ENCODE peak calls at places on chromosome 10, in four cellular contexts. One of them, this sample, is unnamed.

GRCh38 chr10:119253433-119254174 is 46.2 kb downstream of the GRK5 start:
- DNase-seq in IMR-90: peak; percentile 96
- DNase-seq in neural progenitor cell: peak; percentile 40
- DNase-seq in left ventricle myocardium inferior: peak; percentile 75
- DNase-seq in this sample: no peak

GRCh38 chr10:47376522-47377220 is 7.4 kb downstream of the ZNF488 start:
- DNase-seq in IMR-90: no peak
- DNase-seq in neural progenitor cell: no peak
- DNase-seq in left ventricle myocardium inferior: no peak
- DNase-seq in this sample: no peak

GRCh38 chr10:1174022-1174421 is 117.8 kb downstream of the WDR37 start:
- DNase-seq in IMR-90: no peak
- DNase-seq in neural progenitor cell: no peak
- DNase-seq in left ventricle myocardium inferior: no peak
- DNase-seq in this sample: no peak

GRCh38 chr10:108850138-108850854 is 1073.0 kb downstream of the XPNPEP1 start:
- DNase-seq in IMR-90: no peak
- DNase-seq in neural progenitor cell: no peak
- DNase-seq in left ventricle myocardium inferior: no peak
- DNase-seq in this sample: no peak

GRCh38 chr10:119341236-119342016 is 134.1 kb downstream of the GRK5 start:
- DNase-seq in IMR-90: peak; percentile 83
- DNase-seq in neural progenitor cell: no peak
- DNase-seq in left ventricle myocardium inferior: peak; percentile 47
- DNase-seq in this sample: peak; percentile 14

GRCh38 chr10:47054936-47055335 is 143.7 kb downstream of the PTPN20 start:
- DNase-seq in IMR-90: no peak
- DNase-seq in neural progenitor cell: no peak
- DNase-seq in left ventricle myocardium inferior: no peak
- DNase-seq in this sample: no peak

GRCh38 chr10:24428410-24428782 is 219.5 kb downstream of the KIAA1217 start:
- DNase-seq in IMR-90: peak; percentile 70
- DNase-seq in neural progenitor cell: no peak
- DNase-seq in left ventricle myocardium inferior: no peak
- DNase-seq in this sample: peak; percentile 53

GRCh38 chr10:133187091-133187905 is 27.3 kb downstream of the KNDC1 start:
- DNase-seq in IMR-90: no peak
- DNase-seq in neural progenitor cell: no peak
- DNase-seq in left ventricle myocardium inferior: no peak
- DNase-seq in this sample: no peak

GRCh38 chr10:110512461-110513187 is 14.9 kb downstream of the DUSP5 start:
- DNase-seq in IMR-90: peak; percentile 94
- DNase-seq in neural progenitor cell: no peak
- DNase-seq in left ventricle myocardium inferior: no peak
- DNase-seq in this sample: no peak

GRCh38 chr10:90779573-90779972 is 78.3 kb downstream of the HTR7 start:
- DNase-seq in IMR-90: peak; percentile 6
- DNase-seq in neural progenitor cell: peak; percentile 10
- DNase-seq in left ventricle myocardium inferior: no peak
- DNase-seq in this sample: no peak

GRCh38 chr10:106044511-106044910 is 1120.0 kb downstream of the SORCS1 start:
- DNase-seq in IMR-90: no peak
- DNase-seq in neural progenitor cell: no peak
- DNase-seq in left ventricle myocardium inferior: no peak
- DNase-seq in this sample: no peak

GRCh38 chr10:129514568-129515451 is 47.8 kb downstream of the MGMT start:
- DNase-seq in IMR-90: no peak
- DNase-seq in neural progenitor cell: no peak
- DNase-seq in left ventricle myocardium inferior: no peak
- DNase-seq in this sample: no peak

GRCh38 chr10:33800545-33800944 is 466.1 kb upstream of the NRP1 start:
- DNase-seq in IMR-90: peak; percentile 11
- DNase-seq in neural progenitor cell: no peak
- DNase-seq in left ventricle myocardium inferior: peak; percentile 40
- DNase-seq in this sample: no peak

GRCh38 chr10:74163313-74164068 is 12.5 kb downstream of the ADK start:
- DNase-seq in IMR-90: no peak
- DNase-seq in neural progenitor cell: no peak
- DNase-seq in left ventricle myocardium inferior: no peak
- DNase-seq in this sample: no peak

DNA sequence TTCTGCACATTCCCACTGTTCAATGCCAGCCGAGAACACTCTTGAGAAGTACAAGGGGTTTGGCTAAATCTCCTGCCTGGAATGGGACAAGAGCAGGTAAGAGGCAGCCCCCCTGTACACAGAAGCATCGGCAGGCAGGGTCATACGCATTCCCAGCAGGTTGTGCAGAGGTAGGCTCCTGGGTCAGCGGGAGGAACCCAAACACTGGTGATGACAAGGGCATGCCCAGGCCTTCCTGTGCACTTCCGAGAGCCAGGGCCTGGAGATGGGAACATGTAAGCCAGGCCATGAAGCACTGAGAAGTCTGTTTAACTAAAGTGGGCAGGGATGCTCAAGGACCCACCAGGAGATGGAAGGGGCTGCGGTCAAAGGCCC is 130.3 kb upstream of the CHST15 start:
- DNase-seq in IMR-90: no peak
- DNase-seq in neural progenitor cell: no peak
- DNase-seq in left ventricle myocardium inferior: no peak
- DNase-seq in this sample: no peak
- H3K27ac ChIP-seq in IMR-90: no peak overlapping the region
- H3K27ac ChIP-seq in neural progenitor cell: no peak overlapping the region
- H3K27ac ChIP-seq in left ventricle myocardium inferior: no peak overlapping the region
- H3K27ac ChIP-seq in this sample: no peak overlapping the region

GRCh38 chr10:113978802-113979201 is 64.9 kb upstream of the ADRB1 start:
- DNase-seq in IMR-90: no peak
- DNase-seq in neural progenitor cell: no peak
- DNase-seq in left ventricle myocardium inferior: peak; percentile 37
- DNase-seq in this sample: no peak
- H3K27ac ChIP-seq in IMR-90: no peak overlapping the region
- H3K27ac ChIP-seq in neural progenitor cell: no peak overlapping the region
- H3K27ac ChIP-seq in left ventricle myocardium inferior: peak overlapping the region; percentile 66
- H3K27ac ChIP-seq in this sample: no peak overlapping the region

DNA sequence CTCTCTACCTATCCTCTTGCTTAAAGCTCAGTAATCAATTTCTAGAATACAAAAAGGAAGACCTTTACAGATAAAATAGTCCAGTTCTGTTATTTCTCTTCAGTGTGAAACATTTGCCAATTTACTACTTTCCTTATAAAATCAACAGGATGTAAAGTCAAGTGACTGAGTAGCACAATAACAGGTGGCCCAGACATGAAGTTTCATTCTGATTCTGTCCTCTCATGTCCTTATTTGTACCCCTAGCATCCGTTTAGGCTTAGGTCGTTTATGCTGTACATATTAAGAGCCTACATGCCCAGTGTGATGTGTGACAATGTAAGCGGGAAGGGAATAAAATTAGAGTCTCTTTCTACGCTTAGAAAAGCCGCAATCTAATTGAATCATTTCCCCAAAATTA is 29.2 kb downstream of the EPC1 start:
- DNase-seq in IMR-90: no peak
- DNase-seq in neural progenitor cell: no peak
- DNase-seq in left ventricle myocardium inferior: no peak
- DNase-seq in this sample: no peak
- H3K27ac ChIP-seq in IMR-90: no peak overlapping the region
- H3K27ac ChIP-seq in neural progenitor cell: no peak overlapping the region
- H3K27ac ChIP-seq in left ventricle myocardium inferior: no peak overlapping the region
- H3K27ac ChIP-seq in this sample: no peak overlapping the region

GRCh38 chr10:97399843-97400545 is 1.1 kb downstream of the RRP12 start:
- DNase-seq in IMR-90: peak; percentile 85
- DNase-seq in neural progenitor cell: peak; percentile 32
- DNase-seq in left ventricle myocardium inferior: no peak
- DNase-seq in this sample: no peak
- H3K27ac ChIP-seq in IMR-90: peak overlapping the region; percentile 0
- H3K27ac ChIP-seq in neural progenitor cell: no peak overlapping the region
- H3K27ac ChIP-seq in left ventricle myocardium inferior: peak overlapping the region; percentile 71
- H3K27ac ChIP-seq in this sample: peak overlapping the region; percentile 73

DNA sequence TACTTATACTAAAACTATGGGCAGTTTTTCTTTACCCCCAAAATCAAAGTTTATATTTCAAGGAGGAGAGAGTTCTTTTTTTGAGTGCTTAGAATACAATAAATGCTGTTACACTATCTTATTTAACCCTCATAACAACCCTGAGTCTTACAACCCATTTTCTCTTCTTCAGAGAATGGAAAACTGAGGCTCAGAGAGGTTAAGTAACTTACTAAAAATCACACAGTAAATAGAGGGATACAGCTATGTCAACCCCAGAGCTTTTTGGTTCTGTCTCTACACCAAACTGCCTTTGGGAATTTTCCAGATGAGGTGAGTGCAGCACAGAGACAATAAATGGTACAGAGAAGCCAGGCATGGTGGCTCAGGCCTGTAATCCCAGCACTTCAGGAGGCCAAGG is 25.6 kb upstream of the PIK3AP1 start:
- DNase-seq in IMR-90: no peak
- DNase-seq in neural progenitor cell: no peak
- DNase-seq in left ventricle myocardium inferior: no peak
- DNase-seq in this sample: no peak
- H3K27ac ChIP-seq in IMR-90: no peak overlapping the region
- H3K27ac ChIP-seq in neural progenitor cell: no peak overlapping the region
- H3K27ac ChIP-seq in left ventricle myocardium inferior: no peak overlapping the region
- H3K27ac ChIP-seq in this sample: no peak overlapping the region

GRCh38 chr10:76382381-76382851 is 951.0 kb downstream of the LRMDA start:
- DNase-seq in IMR-90: peak; percentile 49
- DNase-seq in neural progenitor cell: no peak
- DNase-seq in left ventricle myocardium inferior: no peak
- DNase-seq in this sample: no peak
- H3K27ac ChIP-seq in IMR-90: peak overlapping the region; percentile 59
- H3K27ac ChIP-seq in neural progenitor cell: no peak overlapping the region
- H3K27ac ChIP-seq in left ventricle myocardium inferior: no peak overlapping the region
- H3K27ac ChIP-seq in this sample: no peak overlapping the region

This sample was measured in epithelial cell of prostate.